ENCODE peak calls at places on chromosome 1, in four cellular contexts. D is HCT116, U is K562, W is HepG2. A is an unnamed sample.

GRCh38 chr1:99763956-99764355 is 2.5 kb downstream of the FRRS1 start:
- DNase-seq in D (no peak), U (no peak), W (no peak), A (no peak)

GRCh38 chr1:3663999-3664699 is 11.8 kb downstream of the TP73 start:
- DNase-seq in D (no peak), U (no peak), W (no peak), A (no peak)

GRCh38 chr1:209428241-209428921 is 155.1 kb upstream of the CAMK1G start:
- DNase-seq in D (no peak), U (no peak), W (no peak), A (no peak)

GRCh38 chr1:70779571-70779970 is 268.0 kb downstream of the PTGER3 start:
- DNase-seq in D (no peak), U (no peak), W (no peak), A (no peak)

GRCh38 chr1:98681812-98682211 is 20.3 kb downstream of the SNX7 start:
- DNase-seq in D (no peak), U (no peak), W (no peak), A (no peak)

GRCh38 chr1:31733389-31734219 is 29.8 kb upstream of the COL16A1 start:
- DNase-seq in D (no peak), U (no peak), W (no peak), A (no peak)

GRCh38 chr1:96384611-96385010 is 337.0 kb upstream of the PTBP2 start:
- DNase-seq in D (no peak), U (no peak), W (no peak), A (no peak)

GRCh38 chr1:1202831-1203560 is 3.4 kb downstream of the TNFRSF18 start:
- DNase-seq in D (no peak), U (no peak), W (no peak), A (no peak)

GRCh38 chr1:93635614-93636543 is 45.8 kb downstream of the BCAR3 start:
- DNase-seq in D (no peak), U (no peak), W (no peak), A (peak)

GRCh38 chr1:58992643-58993042 is 208.8 kb upstream of the JUN start:
- DNase-seq in D (no peak), U (no peak), W (no peak), A (no peak)

GRCh38 chr1:114502080-114502479 is 8.9 kb downstream of the TRIM33 start:
- DNase-seq in D (no peak), U (no peak), W (no peak), A (no peak)

GRCh38 chr1:1270813-1271212 is 2.8 kb downstream of the UBE2J2 start:
- DNase-seq in D (no peak), U (no peak), W (no peak), A (no peak)

GRCh38 chr1:42434340-42434739 is 21.5 kb downstream of the ZMYND12 start:
- DNase-seq in D (no peak), U (no peak), W (no peak), A (no peak)

GRCh38 chr1:111705841-111706240 is 33.4 kb downstream of the INKA2 start:
- DNase-seq in D (no peak), U (no peak), W (no peak), A (no peak)

GRCh38 chr1:236875975-236876374 is 80.9 kb downstream of the MTR start:
- DNase-seq in D (no peak), U (no peak), W (no peak), A (no peak)

GRCh38 chr1:54374766-54375165 is 31.4 kb downstream of the SSBP3 start:
- DNase-seq in D (no peak), U (no peak), W (no peak), A (no peak)

GRCh38 chr1:28279721-28280120 is 20.4 kb downstream of the SESN2 start:
- DNase-seq in D (no peak), U (no peak), W (no peak), A (no peak)

GRCh38 chr1:25990702-25991395 is 7.0 kb downstream of the PAFAH2 start:
- DNase-seq in D (no peak), U (no peak), W (no peak), A (no peak)

GRCh38 chr1:74314438-74314837 is 79.3 kb downstream of the TNNI3K start:
- DNase-seq in D (no peak), U (no peak), W (no peak), A (no peak)

GRCh38 chr1:172821609-172822274 is 162.8 kb downstream of the FASLG start:
- DNase-seq in D (no peak), U (peak), W (no peak), A (no peak)

GRCh38 chr1:46183926-46184557 is 7.8 kb upstream of the P3R3URF start:
- DNase-seq in D (no peak), U (no peak), W (no peak), A (no peak)

GRCh38 chr1:52403566-52404115 is 582 bp downstream of the ORC1 start:
- DNase-seq in D (peak), U (peak), W (peak), A (peak)

GRCh38 chr1:150017206-150017750 is 6.8 kb upstream of the OTUD7B start:
- DNase-seq in D (no peak), U (no peak), W (no peak), A (peak)

GRCh38 chr1:99745061-99745460 is 21.4 kb downstream of the FRRS1 start:
- DNase-seq in D (no peak), U (no peak), W (no peak), A (no peak)

GRCh38 chr1:36253463-36253862 is 29.2 kb downstream of the THRAP3 start:
- DNase-seq in D (no peak), U (no peak), W (no peak), A (no peak)

GRCh38 chr1:14765773-14766172 is 167.3 kb downstream of the KAZN start:
- DNase-seq in D (no peak), U (no peak), W (no peak), A (no peak)

GRCh38 chr1:50661626-50662025 is 238.4 kb upstream of the DMRTA2 start:
- DNase-seq in D (no peak), U (no peak), W (no peak), A (no peak)

GRCh38 chr1:231959225-231959884 is 332.8 kb downstream of the DISC1 start:
- DNase-seq in D (no peak), U (no peak), W (no peak), A (no peak)

GRCh38 chr1:87512431-87512830 is 183.8 kb downstream of the LMO4 start:
- DNase-seq in D (no peak), U (no peak), W (no peak), A (no peak)

GRCh38 chr1:200877839-200878551 is 5.2 kb downstream of the GPR25 start:
- DNase-seq in D (no peak), U (no peak), W (no peak), A (no peak)

GRCh38 chr1:39788758-39789570 is at the start of gene BMP8B:
- DNase-seq in D (peak), U (peak), W (no peak), A (no peak)

GRCh38 chr1:95017775-95018174 is 55.0 kb downstream of the ALG14 start:
- DNase-seq in D (no peak), U (no peak), W (no peak), A (no peak)

GRCh38 chr1:224266105-224266935 is 63.7 kb downstream of the NVL start:
- DNase-seq in D (no peak), U (no peak), W (no peak), A (no peak)

GRCh38 chr1:8095584-8095983 is 69.5 kb upstream of the ERRFI1 start:
- DNase-seq in D (no peak), U (no peak), W (no peak), A (no peak)

GRCh38 chr1:109365642-109366204 is 32.0 kb downstream of the SORT1 start:
- DNase-seq in D (no peak), U (no peak), W (peak), A (no peak)

GRCh38 chr1:239896980-239897379 is 194.7 kb upstream of the FMN2 start:
- DNase-seq in D (no peak), U (no peak), W (no peak), A (no peak)

GRCh38 chr1:43270421-43271095 is 775 bp downstream of the TMEM125 start:
- DNase-seq in D (peak), U (peak), W (no peak), A (no peak)

GRCh38 chr1:17206196-17206595 is 1.3 kb downstream of the PADI1 start:
- DNase-seq in D (no peak), U (no peak), W (no peak), A (no peak)

GRCh38 chr1:38131024-38131585 is 84.5 kb upstream of the POU3F1 start:
- DNase-seq in D (no peak), U (no peak), W (peak), A (no peak)

GRCh38 chr1:157043685-157044084 is 1.9 kb downstream of the ARHGEF11 start:
- DNase-seq in D (no peak), U (no peak), W (no peak), A (no peak)
- H3K9ac ChIP-seq in D (no peak), U (peak), W (peak), A (peak)

DNA sequence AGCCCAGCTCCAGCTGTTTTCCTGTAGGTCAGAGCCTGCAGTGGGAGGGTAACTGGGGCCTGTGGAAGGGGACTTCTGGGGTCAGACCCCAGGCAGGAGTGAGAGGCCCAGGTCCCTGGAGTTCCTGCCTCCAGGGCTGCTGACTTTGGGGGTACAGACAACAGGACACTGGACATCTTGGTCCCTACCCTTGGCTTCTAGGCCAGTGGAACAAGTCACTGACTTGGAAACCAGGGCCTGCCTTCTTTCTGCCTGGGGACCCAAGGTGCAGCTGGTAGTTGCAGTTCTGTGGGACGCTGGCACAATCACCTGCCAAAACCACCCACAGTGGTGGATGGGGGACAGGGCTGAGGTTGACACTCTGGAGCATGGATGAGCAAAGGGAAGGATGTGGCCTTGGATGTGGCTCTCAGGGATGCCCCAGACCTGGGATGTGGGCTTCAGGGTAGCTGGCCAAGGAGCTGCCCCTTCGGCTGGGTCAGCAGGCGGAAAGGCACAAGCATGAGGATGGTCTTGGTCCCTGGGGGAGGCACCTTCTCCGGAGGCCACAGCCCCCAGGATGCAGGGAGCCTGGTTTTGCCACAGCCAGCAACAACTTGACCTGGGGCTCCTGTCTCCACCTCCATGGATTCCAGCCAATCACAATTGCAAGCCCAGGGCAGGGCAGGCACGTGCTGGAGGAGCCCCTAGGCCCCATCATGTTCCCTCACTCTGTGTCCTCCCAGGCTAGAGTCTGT is 5.8 kb downstream of the JMJD4 start:
- DNase-seq in D (no peak), U (peak), W (no peak), A (no peak)
- TF ChIP-seq ZNF274 in D (no peak), U (no peak), W (no peak), A (no peak)

GRCh38 chr1:213082778-213083445 is 31.9 kb downstream of the RPS6KC1 start:
- DNase-seq in D (no peak), U (peak), W (no peak), A (no peak)
- TF ChIP-seq YY1 in D (no peak), U (no peak), W (no peak), A (no peak)

GRCh38 chr1:10515627-10516026 is 40.9 kb downstream of the PEX14 start:
- DNase-seq in D (no peak), U (no peak), W (no peak), A (no peak)
- H3K9ac ChIP-seq in D (no peak), U (no peak), W (no peak), A (no peak)

DNA sequence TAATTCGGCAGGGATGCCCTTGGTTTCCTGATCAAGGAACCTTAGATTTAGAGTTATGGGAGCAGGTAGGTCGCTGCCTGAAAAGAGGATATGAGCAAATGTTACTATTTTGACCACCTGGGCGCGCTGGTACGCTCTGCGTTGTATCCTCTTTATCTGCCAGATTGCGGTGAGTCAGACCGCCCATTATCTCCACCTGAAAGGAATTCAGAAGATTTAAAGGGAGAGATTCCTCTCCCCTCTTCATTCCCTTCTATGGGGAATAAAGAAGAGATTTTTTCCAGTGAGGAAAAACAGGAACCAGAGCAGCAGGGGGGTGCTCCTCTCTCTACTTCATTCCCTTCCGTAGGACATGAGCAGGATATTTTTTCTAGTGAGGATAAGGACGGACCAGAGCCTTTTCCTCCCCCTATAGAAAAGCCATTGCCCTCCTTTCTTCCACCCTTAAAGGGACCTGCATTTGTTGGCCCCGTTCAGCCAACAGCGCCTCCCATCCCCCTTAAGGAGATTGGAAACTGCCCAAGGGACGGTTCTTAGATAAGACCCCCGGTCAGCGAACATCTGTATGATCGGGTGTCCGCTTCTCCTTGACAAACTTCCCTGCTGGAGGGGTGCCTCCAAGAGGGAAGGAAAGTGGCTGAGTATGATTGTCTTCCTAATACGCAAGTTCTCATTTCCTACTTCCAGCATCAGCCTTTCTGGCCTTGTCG is 34.1 kb downstream of the CLCA1 start:
- DNase-seq in D (no peak), U (no peak), W (peak), A (peak)
- TF ChIP-seq ZNF274 in D (no peak), U (no peak), W (no peak), A (no peak)

DNA sequence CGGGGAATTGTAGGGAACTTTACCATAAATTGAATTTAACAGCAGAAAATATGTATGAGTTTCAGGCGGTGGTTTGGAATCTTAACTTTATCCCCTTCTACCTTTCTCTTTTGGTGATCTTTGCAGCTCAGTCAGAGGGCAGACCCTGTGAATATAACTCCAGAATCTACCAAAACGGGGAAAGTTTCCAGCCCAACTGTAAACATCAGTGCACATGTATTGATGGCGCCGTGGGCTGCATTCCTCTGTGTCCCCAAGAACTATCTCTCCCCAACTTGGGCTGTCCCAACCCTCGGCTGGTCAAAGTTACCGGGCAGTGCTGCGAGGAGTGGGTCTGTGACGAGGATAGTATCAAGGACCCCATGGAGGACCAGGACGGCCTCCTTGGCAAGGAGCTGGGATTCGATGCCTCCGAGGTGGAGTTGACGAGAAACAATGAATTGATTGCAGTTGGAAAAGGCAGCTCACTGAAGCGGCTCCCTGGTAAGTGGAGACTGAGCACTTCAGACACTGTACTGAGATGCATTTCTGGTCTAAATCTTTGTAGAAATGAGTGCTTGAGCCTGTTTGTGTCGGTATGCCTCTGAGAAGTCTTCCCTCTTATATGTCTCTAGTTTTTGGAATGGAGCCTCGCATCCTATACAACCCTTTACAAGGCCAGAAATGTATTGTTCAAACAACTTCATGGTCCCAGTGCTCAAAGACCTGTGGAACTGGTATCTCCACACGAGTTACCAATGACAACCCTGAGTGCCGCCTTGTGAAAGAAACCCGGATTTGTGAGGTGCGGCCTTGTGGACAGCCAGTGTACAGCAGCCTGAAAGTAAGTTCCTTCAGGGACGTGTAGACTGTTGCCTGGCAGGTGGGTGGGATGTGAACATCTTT is 1.5 kb downstream of the CCN1 start:
- DNase-seq in D (no peak), U (no peak), W (peak), A (no peak)
- TF ChIP-seq YY1 in D (no peak), U (no peak), W (no peak), A (no peak)

A was measured in NT2/D1.